ENCODE peak calls at places on chromosome 20, in four cellular contexts. Y is HepG2, R is GM12878, T is K562. D is an unnamed sample.

GRCh38 chr20:38875170-38875993 is 50.8 kb upstream of the FAM83D start:
- DNase-seq in Y (no peak), R (peak), T (no peak), D (no peak)

GRCh38 chr20:53579581-53580375 is 13.9 kb downstream of the ZNF217 start:
- DNase-seq in Y (peak), R (no peak), T (no peak), D (peak)

GRCh38 chr20:59737073-59737691 is 132.8 kb downstream of the PHACTR3 start:
- DNase-seq in Y (no peak), R (no peak), T (no peak), D (no peak)

GRCh38 chr20:34941224-34941623 is 14.4 kb downstream of the GSS start:
- DNase-seq in Y (no peak), R (no peak), T (no peak), D (no peak)

GRCh38 chr20:33709905-33710541 is 10.1 kb downstream of the PXMP4 start:
- DNase-seq in Y (no peak), R (no peak), T (peak), D (no peak)

GRCh38 chr20:31841928-31842327 is 3.5 kb downstream of the FOXS1 start:
- DNase-seq in Y (peak), R (no peak), T (peak), D (no peak)

GRCh38 chr20:32980131-32980941 is 23.9 kb downstream of the SUN5 start:
- DNase-seq in Y (peak), R (no peak), T (no peak), D (no peak)

GRCh38 chr20:62319346-62319909 is 16.6 kb downstream of the ADRM1 start:
- DNase-seq in Y (no peak), R (no peak), T (no peak), D (no peak)

GRCh38 chr20:40687384-40688128 is 1.5 kb downstream of the MAFB start:
- DNase-seq in Y (no peak), R (no peak), T (no peak), D (peak)

GRCh38 chr20:13340088-13340487 is 119.0 kb downstream of the ISM1 start:
- DNase-seq in Y (no peak), R (no peak), T (no peak), D (no peak)

GRCh38 chr20:9119776-9120175 is 50.9 kb downstream of the PLCB4 start:
- DNase-seq in Y (no peak), R (no peak), T (no peak), D (no peak)

GRCh38 chr20:34636648-34637047 is 40.2 kb downstream of the PIGU start:
- DNase-seq in Y (no peak), R (no peak), T (no peak), D (no peak)

GRCh38 chr20:62590301-62591121 is 51.8 kb upstream of the SLCO4A1 start:
- DNase-seq in Y (no peak), R (no peak), T (no peak), D (no peak)

GRCh38 chr20:2804921-2805681 is 4.7 kb upstream of the CPXM1 start:
- DNase-seq in Y (no peak), R (no peak), T (no peak), D (no peak)

GRCh38 chr20:39823239-39823638 is 861.1 kb downstream of the DHX35 start:
- DNase-seq in Y (no peak), R (no peak), T (no peak), D (no peak)

GRCh38 chr20:1001981-1002681 is at the start of gene RSPO4:
- DNase-seq in Y (no peak), R (no peak), T (no peak), D (no peak)

GRCh38 chr20:50900261-50900660 is 31.0 kb downstream of the ADNP start:
- DNase-seq in Y (no peak), R (no peak), T (no peak), D (no peak)

GRCh38 chr20:1617055-1617454 is 2.8 kb downstream of the SIRPB1 start:
- DNase-seq in Y (no peak), R (no peak), T (no peak), D (no peak)

GRCh38 chr20:34300809-34301586 is 2.2 kb downstream of the AHCY start:
- DNase-seq in Y (peak), R (no peak), T (no peak), D (no peak)

GRCh38 chr20:16052406-16052805 is 520.8 kb downstream of the KIF16B start:
- DNase-seq in Y (no peak), R (no peak), T (no peak), D (no peak)

GRCh38 chr20:10919549-10920140 is 245.8 kb upstream of the JAG1 start:
- DNase-seq in Y (no peak), R (no peak), T (no peak), D (no peak)

GRCh38 chr20:52610749-52611148 is 361.4 kb upstream of the TSHZ2 start:
- DNase-seq in Y (no peak), R (no peak), T (no peak), D (no peak)

GRCh38 chr20:58045579-58045978 is 182.9 kb downstream of the ANKRD60 start:
- DNase-seq in Y (no peak), R (no peak), T (no peak), D (no peak)

GRCh38 chr20:33680681-33681080 is 5.5 kb downstream of the E2F1 start:
- DNase-seq in Y (no peak), R (no peak), T (no peak), D (no peak)

GRCh38 chr20:1272368-1273155 is 6.5 kb downstream of the SNPH start:
- DNase-seq in Y (no peak), R (no peak), T (no peak), D (no peak)

GRCh38 chr20:4102381-4102780 is 87.0 kb upstream of the RNF24 start:
- DNase-seq in Y (no peak), R (no peak), T (no peak), D (no peak)

GRCh38 chr20:58839474-58839874 is 11.2 kb downstream of the GNAS-AS1 start:
- DNase-seq in Y (peak), R (no peak), T (peak), D (peak)

GRCh38 chr20:31716818-31717477 is 5.7 kb downstream of the BCL2L1 start:
- DNase-seq in Y (no peak), R (no peak), T (no peak), D (no peak)

GRCh38 chr20:58141971-58142842 is 86.2 kb downstream of the ANKRD60 start:
- DNase-seq in Y (no peak), R (no peak), T (no peak), D (no peak)

GRCh38 chr20:1312308-1312707 is 16.6 kb downstream of the SDCBP2 start:
- DNase-seq in Y (no peak), R (no peak), T (no peak), D (no peak)

GRCh38 chr20:6909608-6910007 is 142.1 kb downstream of the BMP2 start:
- DNase-seq in Y (no peak), R (no peak), T (no peak), D (no peak)

GRCh38 chr20:19932170-19932667 is 84.9 kb upstream of the NAA20 start:
- DNase-seq in Y (no peak), R (no peak), T (no peak), D (no peak)

GRCh38 chr20:58174708-58175287 is 53.7 kb downstream of the ANKRD60 start:
- DNase-seq in Y (no peak), R (no peak), T (no peak), D (no peak)

GRCh38 chr20:5033566-5033965 is 32.3 kb upstream of the SLC23A2 start:
- DNase-seq in Y (peak), R (no peak), T (no peak), D (no peak)

GRCh38 chr20:51452734-51453133 is 89.8 kb downstream of the NFATC2 start:
- DNase-seq in Y (no peak), R (no peak), T (no peak), D (no peak)

DNA sequence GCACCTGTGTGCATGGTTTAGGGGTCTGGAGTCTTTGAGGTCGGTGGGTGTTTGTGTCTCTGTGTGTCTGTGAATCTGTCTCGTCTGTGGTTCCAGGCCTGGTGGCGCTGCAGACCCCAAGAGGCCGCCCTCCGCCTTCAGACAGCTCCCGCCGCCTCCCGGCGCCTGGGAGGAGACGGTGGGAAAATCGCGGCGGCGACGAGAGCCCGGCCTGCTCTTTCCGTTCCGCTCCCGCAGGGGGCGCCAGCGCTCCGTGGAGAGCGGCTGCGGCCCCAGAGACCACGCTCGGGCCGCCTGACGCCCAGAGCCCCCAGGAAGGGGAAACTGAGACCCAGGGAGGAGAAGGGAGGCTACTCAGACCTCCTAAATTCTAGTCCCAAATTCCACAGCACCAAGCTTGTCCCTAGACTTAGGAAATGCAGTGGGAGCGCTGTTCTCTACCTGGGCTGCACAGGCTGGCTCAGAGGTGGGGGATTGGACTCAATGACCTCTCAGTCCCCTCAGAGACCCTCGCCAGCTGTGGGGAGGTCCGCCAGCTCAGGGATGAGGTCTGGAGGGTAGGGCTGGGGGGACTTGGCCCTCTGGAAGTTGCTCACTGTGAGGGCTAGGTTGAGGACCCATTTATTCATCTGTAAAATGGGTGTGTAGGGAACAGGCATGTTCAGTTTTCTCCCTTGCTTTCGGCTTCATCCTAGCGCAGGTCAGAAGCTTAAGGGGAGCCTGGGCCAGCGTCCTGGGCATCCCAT is 36.9 kb upstream of the BLCAP start:
- DNase-seq in Y (peak), R (no peak), T (peak), D (peak)
- TF ChIP-seq TARDBP in Y (no peak), R (no peak), T (no peak), D (no peak)

DNA sequence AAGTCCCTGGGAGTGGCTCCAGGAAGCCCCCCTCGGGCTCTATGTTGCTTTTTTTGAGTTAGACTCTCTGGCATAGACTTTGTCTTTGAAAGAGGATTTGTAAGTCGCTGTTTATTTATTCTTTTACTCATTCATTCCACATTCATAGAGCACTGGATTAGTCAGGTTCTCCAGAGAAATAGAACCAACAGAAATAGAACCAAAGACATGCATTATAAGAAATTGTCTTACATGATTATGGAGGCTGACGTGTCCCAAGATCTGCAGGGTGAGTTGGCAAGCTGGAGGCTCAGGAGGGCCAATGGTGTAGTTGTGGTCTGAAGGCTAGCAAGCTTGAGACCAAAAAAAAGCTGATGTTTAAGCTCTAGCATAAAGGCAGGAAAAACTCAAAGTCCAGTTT is 98.3 kb upstream of the CHD6 start:
- DNase-seq in Y (no peak), R (no peak), T (no peak), D (no peak)
- TF ChIP-seq FOXK2 in Y (no peak), R (no peak), T (no peak), D (no peak)

DNA sequence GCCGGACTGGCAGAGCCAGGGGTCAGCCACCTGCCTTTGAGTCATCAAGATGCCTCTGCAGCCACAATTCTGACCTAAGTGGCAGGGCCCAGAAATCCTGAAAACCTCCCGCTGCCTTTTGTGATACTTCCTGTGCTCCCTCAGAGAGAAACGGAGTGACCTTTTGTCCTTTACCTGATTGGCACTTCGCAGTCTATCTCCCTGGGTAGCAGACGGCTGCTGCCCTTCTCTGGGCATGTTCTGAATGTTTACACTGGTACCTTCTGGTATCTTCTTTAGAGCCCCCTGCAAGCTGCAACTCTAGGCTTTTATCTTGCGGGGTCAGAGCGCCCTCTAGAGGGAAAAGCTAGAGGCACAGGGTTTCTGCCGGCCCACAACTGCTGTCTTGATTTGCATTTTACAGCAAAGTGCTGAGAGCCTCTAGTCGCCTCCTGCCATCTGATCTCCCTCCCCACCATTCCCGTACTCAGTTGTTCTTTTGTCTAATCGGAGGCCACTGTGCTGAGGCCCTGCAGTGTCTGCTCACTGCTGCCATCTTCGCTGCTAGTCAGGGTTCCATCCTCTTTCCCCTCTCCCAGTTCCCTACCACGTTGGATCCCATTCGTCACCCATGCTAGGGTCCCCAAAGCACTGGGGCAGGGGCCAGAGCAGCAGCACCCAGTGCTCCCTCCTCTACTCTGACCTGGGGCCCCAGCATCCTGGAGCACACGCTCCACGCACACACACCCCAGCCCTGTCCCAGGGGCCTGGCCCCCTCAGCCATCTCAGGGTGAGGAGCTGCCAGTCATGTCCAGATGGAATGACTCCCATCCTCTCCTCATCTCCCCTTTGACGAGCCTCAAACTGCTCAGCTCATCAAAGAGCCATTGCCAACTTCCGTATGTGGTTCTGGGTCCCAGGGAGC is 26.7 kb downstream of the SPATA2 start:
- DNase-seq in Y (peak), R (peak), T (peak), D (peak)
- TF ChIP-seq TARDBP in Y (peak), R (no peak), T (no peak), D (no peak)

GRCh38 chr20:45311589-45312211 is 3.6 kb upstream of the MATN4 start:
- DNase-seq in Y (peak), R (no peak), T (peak), D (peak)
- TF ChIP-seq FOXK2 in Y (no peak), R (no peak), T (no peak), D (no peak)

DNA sequence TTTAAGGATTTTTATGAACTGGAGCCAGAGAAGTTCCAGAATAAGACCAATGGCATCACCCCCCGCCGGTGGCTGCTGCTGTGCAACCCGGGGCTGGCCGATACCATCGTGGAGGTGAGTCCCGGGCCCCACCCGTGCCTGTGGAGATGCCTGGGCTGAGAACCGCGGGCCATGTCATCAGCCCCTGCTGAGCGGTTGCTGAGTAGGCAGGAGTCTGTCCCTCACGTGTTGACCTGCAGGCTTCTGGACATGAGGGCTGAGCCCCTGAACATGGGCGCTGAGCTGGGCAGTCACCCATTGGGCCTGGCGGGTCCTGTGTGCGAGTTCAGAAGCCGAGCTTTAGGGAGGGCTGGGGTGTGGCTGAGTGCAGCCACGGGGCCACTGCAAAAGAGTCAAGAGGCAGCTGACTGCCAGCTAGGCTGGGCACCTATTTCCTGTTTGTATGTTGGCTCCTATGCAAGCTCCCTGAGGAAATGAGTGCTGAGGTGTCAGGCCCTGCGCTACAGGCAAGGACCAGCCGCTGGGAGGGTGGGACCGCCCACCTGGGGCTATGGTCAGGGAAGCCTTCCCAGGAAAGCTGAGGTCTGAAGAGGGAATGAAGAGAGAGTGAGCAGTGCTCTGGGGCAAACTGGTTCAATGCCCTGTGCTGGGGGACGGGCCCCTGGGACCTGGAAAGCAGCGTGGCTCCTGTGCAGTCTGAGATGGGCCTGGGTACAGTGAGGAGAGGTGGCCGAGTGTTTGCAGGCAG is 34.3 kb downstream of the PYGB start:
- DNase-seq in Y (no peak), R (no peak), T (no peak), D (no peak)
- TF ChIP-seq TARDBP in Y (no peak), R (no peak), T (no peak), D (no peak)

GRCh38 chr20:47764154-47764734 is 21.0 kb downstream of the SULF2 start:
- DNase-seq in Y (no peak), R (no peak), T (peak), D (peak)

GRCh38 chr20:47761478-47762047 is 23.7 kb downstream of the SULF2 start:
- DNase-seq in Y (no peak), R (no peak), T (no peak), D (no peak)

GRCh38 chr20:47760686-47761477 is 24.4 kb downstream of the SULF2 start:
- DNase-seq in Y (no peak), R (no peak), T (no peak), D (no peak)

GRCh38 chr20:47765715-47766594 is 19.3 kb downstream of the SULF2 start:
- DNase-seq in Y (no peak), R (no peak), T (no peak), D (no peak)

DNA sequence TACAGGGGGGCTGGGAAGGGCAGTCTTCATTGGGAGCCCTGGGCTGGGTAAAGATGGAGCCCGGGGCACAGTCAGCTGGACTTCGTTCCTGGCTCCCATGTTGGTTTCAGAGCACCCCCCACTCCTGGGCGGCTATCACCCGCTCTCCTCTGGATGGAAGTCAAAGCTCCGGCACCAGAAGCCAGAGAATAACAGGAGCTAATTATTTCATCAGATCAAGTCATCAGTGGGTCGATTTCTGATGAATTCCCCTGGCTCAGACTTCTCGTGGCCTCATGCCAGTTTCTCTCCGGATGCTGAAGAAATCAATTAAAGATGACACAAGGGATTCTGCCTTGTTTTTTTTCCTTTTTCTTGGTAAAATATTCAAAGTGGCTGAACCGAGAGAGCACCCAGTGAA is 22.6 kb downstream of the SULF2 start:
- DNase-seq in Y (no peak), R (no peak), T (no peak), D (no peak)
- TF ChIP-seq FOXK2 in Y (no peak), R (no peak), T (no peak), D (no peak)

DNA sequence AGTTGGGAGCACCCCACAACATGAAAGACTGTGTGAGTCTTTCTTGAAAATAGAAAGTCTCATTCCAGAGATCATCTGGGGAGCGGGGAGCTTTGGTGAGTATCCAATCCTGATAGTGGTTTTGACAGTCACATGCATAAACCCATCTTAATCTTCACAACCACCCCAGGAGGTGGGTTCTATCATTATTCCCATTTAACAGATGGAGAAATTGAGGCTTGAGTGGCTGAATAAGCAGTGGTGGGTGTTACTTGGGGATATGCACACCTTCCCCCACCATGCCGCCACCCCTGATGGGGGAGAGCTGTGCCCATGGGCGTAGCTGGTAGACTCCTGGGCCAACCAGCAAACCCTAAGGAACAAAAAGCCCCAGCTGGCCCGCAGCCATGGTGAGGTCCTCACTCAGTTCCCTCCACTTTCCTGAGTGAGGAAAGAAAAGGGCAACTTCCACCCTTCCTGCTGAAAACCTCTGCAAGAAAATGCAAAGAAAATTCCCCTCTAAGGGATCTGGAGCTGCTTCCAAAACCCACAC is 99.8 kb downstream of the SNX5 start:
- DNase-seq in Y (no peak), R (no peak), T (no peak), D (no peak)
- TF ChIP-seq TARDBP in Y (no peak), R (no peak), T (no peak), D (no peak)

D was measured in HEK293T.